ENCODE peak calls at places on chromosomes 6 and 20, in ten cellular contexts. D is ascending aorta, M is trophoblast cell, S is neuronal stem cell, Y is cardiac muscle cell, B is kidney, C is DND-41, T is spleen, W is SJSA1, L is mesenchymal stem cell. Q is an unnamed sample.
A peak's percentile ranks its signal among the peaks of the same experiment; 100 is the strongest.

GRCh38 chr6:44074383-44075136 is 52.7 kb downstream of the MRPL14 start:
- DNase-seq in M (no peak), T (peak; percentile 89), L (peak; percentile 85), Y (peak; percentile 89), W (peak; percentile 69), B (no peak), D (no peak), C (peak; percentile 76), S (peak; percentile 80), Q (peak; percentile 64)

GRCh38 chr6:112501705-112502104 is 154.6 kb downstream of the RFPL4B start:
- DNase-seq in S (peak; percentile 67), D (no peak), L (peak; percentile 92), Y (no peak), B (no peak), W (peak; percentile 89), T (no peak), M (no peak), C (no peak), Q (no peak)

GRCh38 chr6:52049252-52050050 is 38.0 kb downstream of the PKHD1 start:
- DNase-seq in T (no peak), Y (peak; percentile 55), W (no peak), S (peak; percentile 50), B (no peak), C (peak; percentile 35), M (peak; percentile 15), D (no peak), L (peak; percentile 36), Q (peak; percentile 14)

GRCh38 chr20:34089655-34090324 is 22.3 kb downstream of the EIF2S2 start:
- DNase-seq in S (no peak), W (no peak), B (no peak), L (no peak), T (no peak), Y (peak; percentile 28), D (no peak), M (no peak), C (no peak), Q (no peak)

GRCh38 chr6:131107166-131107565 is 28.1 kb upstream of the AKAP7 start:
- DNase-seq in C (no peak), D (no peak), B (no peak), T (no peak), M (peak; percentile 2), Y (no peak), S (no peak), L (peak; percentile 63), W (no peak), Q (no peak)

GRCh38 chr20:920306-920705 is 4.2 kb upstream of the ANGPT4 start:
- DNase-seq in Y (no peak), B (no peak), T (no peak), M (no peak), C (no peak), S (no peak), W (no peak), L (no peak), D (no peak), Q (no peak)

GRCh38 chr20:53146201-53146891 is 174.2 kb downstream of the TSHZ2 start:
- DNase-seq in S (no peak), Y (no peak), D (no peak), M (no peak), T (no peak), L (no peak), W (no peak), C (no peak), B (no peak), Q (no peak)

GRCh38 chr6:42720739-42721138 is 1.7 kb downstream of the PRPH2 start:
- DNase-seq in D (no peak), B (no peak), S (no peak), L (no peak), C (no peak), W (no peak), M (no peak), Y (no peak), T (no peak), Q (no peak)

GRCh38 chr20:58213112-58213511 is 15.3 kb downstream of the ANKRD60 start:
- DNase-seq in L (no peak), Y (no peak), C (no peak), W (no peak), D (no peak), T (peak; percentile 35), M (no peak), B (no peak), S (no peak), Q (no peak)

GRCh38 chr20:19771031-19771430 is 13.0 kb downstream of the RIN2 start:
- DNase-seq in T (no peak), W (no peak), Y (no peak), L (no peak), B (no peak), M (no peak), D (no peak), C (no peak), S (no peak), Q (no peak)

DNA sequence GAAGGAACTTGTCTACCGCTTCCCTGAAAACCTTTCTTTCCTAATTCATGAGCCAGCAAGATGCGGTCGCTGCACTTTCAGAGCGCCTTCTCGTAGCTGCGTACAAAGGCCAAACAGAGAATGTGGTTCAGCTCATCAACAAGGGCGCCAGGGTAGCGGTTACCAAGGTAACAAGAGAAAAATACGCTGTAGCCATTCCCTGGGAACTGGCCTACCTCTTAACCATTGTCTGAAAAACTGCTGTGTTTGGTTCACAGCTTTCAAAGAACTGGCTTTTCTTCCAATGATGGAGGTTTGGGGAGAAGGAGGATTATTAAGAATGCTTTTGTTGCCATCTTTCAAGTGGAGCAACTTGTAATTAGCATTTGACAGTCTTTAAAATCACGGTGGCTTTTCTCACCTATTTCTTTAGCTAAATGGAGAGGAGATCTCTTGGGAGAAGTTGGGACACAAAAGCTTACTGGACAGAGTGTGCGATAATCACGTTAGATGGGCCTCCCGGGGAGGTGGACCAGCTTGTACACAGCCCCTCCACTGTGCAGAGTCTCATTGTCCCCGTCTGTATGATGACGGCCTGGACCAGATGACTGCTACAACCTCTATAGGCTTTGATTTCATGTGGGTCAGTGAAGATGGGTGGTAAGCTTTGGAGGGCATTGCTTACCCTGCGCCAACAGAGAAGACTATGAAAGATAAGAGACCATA is 71.5 kb downstream of the LYRM2 start:
- DNase-seq in C (no peak), Y (no peak), T (no peak), W (no peak), L (no peak), M (no peak), B (no peak), S (peak; percentile 91), D (no peak), Q (no peak)
- H3K4me1 ChIP-seq in C (no peaks in the 10 kb centered on the region), Y (peaks cover 8% of the 10 kb centered on the region), T (no peaks in the 10 kb centered on the region), W (no peaks in the 10 kb centered on the region), L (no peaks in the 10 kb centered on the region), M (peaks cover 47% of the 10 kb centered on the region), B (no peaks in the 10 kb centered on the region), S (peaks cover 41% of the 10 kb centered on the region), D (peaks cover 15% of the 10 kb centered on the region), Q (no peaks in the 10 kb centered on the region)

GRCh38 chr20:45346291-45346718 is 1.9 kb downstream of the SDC4 start:
- DNase-seq in M (peak; percentile 49), L (no peak), Y (no peak), S (no peak), B (no peak), D (no peak), W (no peak), T (no peak), C (no peak), Q (no peak)

GRCh38 chr20:45343867-45344721 is 4.1 kb downstream of the SDC4 start:
- DNase-seq in B (peak; percentile 86), S (no peak), W (peak; percentile 87), Y (peak; percentile 33), L (peak; percentile 93), T (no peak), D (peak; percentile 70), C (no peak), M (peak; percentile 92), Q (no peak)

GRCh38 chr20:45346851-45347250 is 1.4 kb downstream of the SDC4 start:
- DNase-seq in T (no peak), M (peak; percentile 84), B (no peak), D (no peak), W (no peak), L (no peak), C (no peak), Y (no peak), S (no peak), Q (no peak)

GRCh38 chr20:45343445-45343866 is 4.8 kb downstream of the SDC4 start:
- DNase-seq in M (no peak), W (no peak), C (no peak), D (no peak), T (no peak), S (no peak), Y (no peak), B (peak; percentile 87), L (no peak), Q (no peak)

GRCh38 chr20:45345104-45345936 is 2.9 kb downstream of the SDC4 start:
- DNase-seq in M (peak; percentile 52), W (no peak), L (no peak), T (no peak), Y (no peak), D (no peak), C (no peak), B (peak; percentile 86), S (no peak), Q (no peak)
- H3K4me3 ChIP-seq in M (no peak overlapping the region), W (no peak overlapping the region), L (peak overlapping the region; percentile 81), T (peak overlapping the region; percentile 47), Y (no peak overlapping the region), D (peak overlapping the region; percentile 80), C (no peak overlapping the region), B (peak overlapping the region; percentile 85), S (no peak overlapping the region), Q (no peak overlapping the region)

GRCh38 chr20:47298624-47299023 is 57.9 kb downstream of the ZMYND8 start:
- DNase-seq in D (no peak), B (no peak), M (no peak), Y (no peak), C (no peak), L (no peak), S (no peak), T (no peak), W (no peak), Q (no peak)
- H3K36me3 ChIP-seq in D (peaks cover 6% of the 10 kb centered on the region), B (peaks cover 32% of the 10 kb centered on the region), M (peaks cover 17% of the 10 kb centered on the region), Y (peaks cover 40% of the 10 kb centered on the region), C (peaks cover 94% of the 10 kb centered on the region), L (peaks cover 75% of the 10 kb centered on the region), S (peaks cover 32% of the 10 kb centered on the region), T (peaks cover 100% of the 10 kb centered on the region), W (peaks cover 86% of the 10 kb centered on the region), Q (peaks cover 41% of the 10 kb centered on the region)

GRCh38 chr6:166647896-166648295 is 20.8 kb upstream of the RPS6KA2 start:
- DNase-seq in C (no peak), L (no peak), Y (no peak), S (no peak), D (no peak), W (no peak), B (no peak), T (no peak), M (no peak), Q (no peak)

GRCh38 chr6:166646716-166647115 is 19.7 kb upstream of the RPS6KA2 start:
- DNase-seq in C (no peak), D (no peak), M (no peak), L (no peak), Y (no peak), S (no peak), T (no peak), B (no peak), W (no peak), Q (no peak)

GRCh38 chr6:166650824-166651223 is 23.8 kb upstream of the RPS6KA2 start:
- DNase-seq in M (no peak), Y (no peak), L (no peak), W (no peak), C (no peak), T (no peak), B (no peak), S (no peak), D (no peak), Q (no peak)

GRCh38 chr6:166651408-166651807 is 24.4 kb upstream of the RPS6KA2 start:
- DNase-seq in M (peak; percentile 7), L (no peak), T (no peak), Y (no peak), C (no peak), S (no peak), D (no peak), B (no peak), W (no peak), Q (no peak)

GRCh38 chr6:166650047-166650446 is 23.0 kb upstream of the RPS6KA2 start:
- DNase-seq in D (no peak), M (no peak), B (no peak), S (no peak), T (no peak), L (no peak), Y (no peak), W (no peak), C (no peak), Q (no peak)
- H3K4me1 ChIP-seq in D (no peaks in the 10 kb centered on the region), M (no peaks in the 10 kb centered on the region), B (no peaks in the 10 kb centered on the region), S (peaks cover 12% of the 10 kb centered on the region), T (no peaks in the 10 kb centered on the region), L (peaks cover 6% of the 10 kb centered on the region), Y (peaks cover 33% of the 10 kb centered on the region), W (no peaks in the 10 kb centered on the region), C (no peaks in the 10 kb centered on the region), Q (no peaks in the 10 kb centered on the region)